ENCODE peak calls at places on chromosomes 3 and 15, in five cellular contexts. R, H, E, G and O are unnamed samples.
A peak's percentile ranks its signal among the peaks of the same experiment; 100 is the strongest.

GRCh38 chr15:66846031-66846430 is 144.0 kb downstream of the SMAD6 start:
- DNase-seq in R (no peak), H (no peak), E (no peak), G (no peak), O (no peak)

GRCh38 chr3:83216919-83217594 is 1455.6 kb upstream of the GBE1 start:
- DNase-seq in H (no peak), R (no peak), G (no peak), E (no peak), O (no peak)

GRCh38 chr15:81056276-81056675 is 55.6 kb downstream of the TLNRD1 start:
- DNase-seq in G (no peak), R (no peak), H (no peak), E (no peak), O (no peak)

GRCh38 chr3:52088445-52089367 is 32.3 kb upstream of the DUSP7 start:
- DNase-seq in G (no peak), H (no peak), E (no peak), R (peak; percentile 49), O (no peak)

GRCh38 chr3:189275852-189276251 is 104.1 kb downstream of the TPRG1 start:
- DNase-seq in G (no peak), R (no peak), E (no peak), H (no peak), O (no peak)

GRCh38 chr3:33597257-33597689 is 120.8 kb downstream of the CLASP2 start:
- DNase-seq in E (no peak), G (no peak), H (no peak), R (no peak), O (no peak)

GRCh38 chr3:6753536-6753935 is 107.4 kb upstream of the GRM7 start:
- DNase-seq in G (no peak), H (no peak), R (no peak), E (no peak), O (no peak)

GRCh38 chr3:39147374-39147709 is 6.0 kb downstream of the CSRNP1 start:
- DNase-seq in R (no peak), H (no peak), G (no peak), E (no peak), O (peak; percentile 51)

GRCh38 chr3:163939926-163940325 is 1138.4 kb downstream of the SI start:
- DNase-seq in E (no peak), R (peak; percentile 57), H (no peak), G (no peak), O (no peak)

GRCh38 chr3:89227634-89228033 is 120.2 kb downstream of the EPHA3 start:
- DNase-seq in E (no peak), R (peak; percentile 38), G (no peak), H (no peak), O (no peak)

GRCh38 chr3:154151969-154152368 is 30.8 kb downstream of the ARHGEF26 start:
- DNase-seq in R (peak; percentile 67), H (no peak), E (no peak), G (no peak), O (no peak)

GRCh38 chr15:65952425-65953053 is 83.2 kb downstream of the RAB11A start:
- DNase-seq in G (no peak), E (no peak), H (no peak), R (peak; percentile 68), O (no peak)

GRCh38 chr15:100715571-100716455 is 113.4 kb downstream of the ASB7 start:
- DNase-seq in R (no peak), H (no peak), G (no peak), E (no peak), O (no peak)

GRCh38 chr3:128969993-128970740 is 23.7 kb downstream of the CFAP92 start:
- DNase-seq in G (peak; percentile 76), H (peak; percentile 76), E (peak; percentile 32), R (peak; percentile 40), O (peak; percentile 66)

GRCh38 chr3:63912768-63913588 is 795 bp upstream of the SCAANT1 start:
- DNase-seq in H (peak; percentile 52), E (peak; percentile 29), G (no peak), R (peak; percentile 66), O (peak; percentile 70)

GRCh38 chr15:36080759-36081158 is 498.7 kb upstream of the CDIN1 start:
- DNase-seq in H (no peak), G (no peak), R (no peak), E (no peak), O (no peak)